ENCODE peak calls at places on chromosomes 3 and 15, in four cellular contexts. One of them, this sample, is unnamed.
A peak's percentile ranks its signal among the peaks of the same experiment; 100 is the strongest.

GRCh38 chr3:36489679-36490420 is 109.5 kb downstream of the STAC start:
- DNase-seq in NCI-H748 treated with DMSO at 0.1 percent for 48 hours: no peak
- DNase-seq in ovary: no peak
- DNase-seq in activated T-helper 1 cell treated with anti-CD3 and anti-CD28 coated beads, Interleukin-2, amount 50 U/mL, for 16 hours: no peak
- DNase-seq in this sample: no peak

GRCh38 chr3:40768536-40768935 is 243.8 kb downstream of the ZNF621 start:
- DNase-seq in NCI-H748 treated with DMSO at 0.1 percent for 48 hours: no peak
- DNase-seq in ovary: no peak
- DNase-seq in activated T-helper 1 cell treated with anti-CD3 and anti-CD28 coated beads, Interleukin-2, amount 50 U/mL, for 16 hours: no peak
- DNase-seq in this sample: no peak

GRCh38 chr3:73716418-73716817 is 91.7 kb upstream of the PDZRN3 start:
- DNase-seq in NCI-H748 treated with DMSO at 0.1 percent for 48 hours: no peak
- DNase-seq in ovary: no peak
- DNase-seq in activated T-helper 1 cell treated with anti-CD3 and anti-CD28 coated beads, Interleukin-2, amount 50 U/mL, for 16 hours: no peak
- DNase-seq in this sample: no peak

GRCh38 chr3:183386651-183387050 is 41.8 kb downstream of the MCF2L2 start:
- DNase-seq in NCI-H748 treated with DMSO at 0.1 percent for 48 hours: no peak
- DNase-seq in ovary: no peak
- DNase-seq in activated T-helper 1 cell treated with anti-CD3 and anti-CD28 coated beads, Interleukin-2, amount 50 U/mL, for 16 hours: no peak
- DNase-seq in this sample: no peak

GRCh38 chr15:40412095-40412759 is 6.6 kb downstream of the IVD start:
- DNase-seq in NCI-H748 treated with DMSO at 0.1 percent for 48 hours: no peak
- DNase-seq in ovary: no peak
- DNase-seq in activated T-helper 1 cell treated with anti-CD3 and anti-CD28 coated beads, Interleukin-2, amount 50 U/mL, for 16 hours: no peak
- DNase-seq in this sample: no peak

GRCh38 chr3:173584834-173585831 is 187.6 kb downstream of the NLGN1 start:
- DNase-seq in NCI-H748 treated with DMSO at 0.1 percent for 48 hours: peak; percentile 82
- DNase-seq in ovary: peak; percentile 26
- DNase-seq in activated T-helper 1 cell treated with anti-CD3 and anti-CD28 coated beads, Interleukin-2, amount 50 U/mL, for 16 hours: no peak
- DNase-seq in this sample: no peak

GRCh38 chr15:72230197-72231065 is 559 bp downstream of the PKM start:
- DNase-seq in NCI-H748 treated with DMSO at 0.1 percent for 48 hours: peak; percentile 61
- DNase-seq in ovary: peak; percentile 92
- DNase-seq in activated T-helper 1 cell treated with anti-CD3 and anti-CD28 coated beads, Interleukin-2, amount 50 U/mL, for 16 hours: peak; percentile 64
- DNase-seq in this sample: peak; percentile 74

GRCh38 chr15:66294157-66294931 is 976 bp downstream of the DIS3L start:
- DNase-seq in NCI-H748 treated with DMSO at 0.1 percent for 48 hours: no peak
- DNase-seq in ovary: no peak
- DNase-seq in activated T-helper 1 cell treated with anti-CD3 and anti-CD28 coated beads, Interleukin-2, amount 50 U/mL, for 16 hours: peak; percentile 38
- DNase-seq in this sample: no peak

GRCh38 chr15:80875568-80875967 is 96.4 kb downstream of the CEMIP start:
- DNase-seq in NCI-H748 treated with DMSO at 0.1 percent for 48 hours: no peak
- DNase-seq in ovary: peak; percentile 78
- DNase-seq in activated T-helper 1 cell treated with anti-CD3 and anti-CD28 coated beads, Interleukin-2, amount 50 U/mL, for 16 hours: no peak
- DNase-seq in this sample: no peak

GRCh38 chr15:51046016-51046415 is 48.7 kb downstream of the TNFAIP8L3 start:
- DNase-seq in NCI-H748 treated with DMSO at 0.1 percent for 48 hours: no peak
- DNase-seq in ovary: no peak
- DNase-seq in activated T-helper 1 cell treated with anti-CD3 and anti-CD28 coated beads, Interleukin-2, amount 50 U/mL, for 16 hours: no peak
- DNase-seq in this sample: no peak

GRCh38 chr15:42118650-42119531 is 24.5 kb upstream of the PLA2G4D start:
- DNase-seq in NCI-H748 treated with DMSO at 0.1 percent for 48 hours: peak; percentile 3
- DNase-seq in ovary: no peak
- DNase-seq in activated T-helper 1 cell treated with anti-CD3 and anti-CD28 coated beads, Interleukin-2, amount 50 U/mL, for 16 hours: no peak
- DNase-seq in this sample: no peak

GRCh38 chr3:102460579-102460978 is 25.8 kb downstream of the ZPLD1 start:
- DNase-seq in NCI-H748 treated with DMSO at 0.1 percent for 48 hours: no peak
- DNase-seq in ovary: no peak
- DNase-seq in activated T-helper 1 cell treated with anti-CD3 and anti-CD28 coated beads, Interleukin-2, amount 50 U/mL, for 16 hours: no peak
- DNase-seq in this sample: no peak

GRCh38 chr15:37973856-37974255 is 39.4 kb downstream of the TMCO5A start:
- DNase-seq in NCI-H748 treated with DMSO at 0.1 percent for 48 hours: no peak
- DNase-seq in ovary: no peak
- DNase-seq in activated T-helper 1 cell treated with anti-CD3 and anti-CD28 coated beads, Interleukin-2, amount 50 U/mL, for 16 hours: no peak
- DNase-seq in this sample: no peak

GRCh38 chr3:180804871-180805430 is 107.5 kb upstream of the FXR1 start:
- DNase-seq in NCI-H748 treated with DMSO at 0.1 percent for 48 hours: no peak
- DNase-seq in ovary: peak; percentile 48
- DNase-seq in activated T-helper 1 cell treated with anti-CD3 and anti-CD28 coated beads, Interleukin-2, amount 50 U/mL, for 16 hours: no peak
- DNase-seq in this sample: no peak

GRCh38 chr3:115007966-115008365 is 139.1 kb downstream of the ZBTB20 start:
- DNase-seq in NCI-H748 treated with DMSO at 0.1 percent for 48 hours: no peak
- DNase-seq in ovary: no peak
- DNase-seq in activated T-helper 1 cell treated with anti-CD3 and anti-CD28 coated beads, Interleukin-2, amount 50 U/mL, for 16 hours: no peak
- DNase-seq in this sample: no peak

GRCh38 chr3:16060358-16060852 is 114.1 kb upstream of the GALNT15 start:
- DNase-seq in NCI-H748 treated with DMSO at 0.1 percent for 48 hours: no peak
- DNase-seq in ovary: peak; percentile 72
- DNase-seq in activated T-helper 1 cell treated with anti-CD3 and anti-CD28 coated beads, Interleukin-2, amount 50 U/mL, for 16 hours: no peak
- DNase-seq in this sample: no peak

GRCh38 chr3:42898896-42899675 is 6.9 kb upstream of the ZNF662 start:
- DNase-seq in NCI-H748 treated with DMSO at 0.1 percent for 48 hours: no peak
- DNase-seq in ovary: no peak
- DNase-seq in activated T-helper 1 cell treated with anti-CD3 and anti-CD28 coated beads, Interleukin-2, amount 50 U/mL, for 16 hours: no peak
- DNase-seq in this sample: no peak

GRCh38 chr15:38538328-38539007 is 26.1 kb downstream of the RASGRP1 start:
- DNase-seq in NCI-H748 treated with DMSO at 0.1 percent for 48 hours: no peak
- DNase-seq in ovary: no peak
- DNase-seq in activated T-helper 1 cell treated with anti-CD3 and anti-CD28 coated beads, Interleukin-2, amount 50 U/mL, for 16 hours: no peak
- DNase-seq in this sample: no peak

GRCh38 chr15:56886450-56886856 is 32.0 kb upstream of the TCF12 start:
- DNase-seq in NCI-H748 treated with DMSO at 0.1 percent for 48 hours: no peak
- DNase-seq in ovary: no peak
- DNase-seq in activated T-helper 1 cell treated with anti-CD3 and anti-CD28 coated beads, Interleukin-2, amount 50 U/mL, for 16 hours: no peak
- DNase-seq in this sample: no peak

GRCh38 chr15:57376695-57377477 is 581 bp downstream of the CGNL1 start:
- DNase-seq in NCI-H748 treated with DMSO at 0.1 percent for 48 hours: no peak
- DNase-seq in ovary: peak; percentile 55
- DNase-seq in activated T-helper 1 cell treated with anti-CD3 and anti-CD28 coated beads, Interleukin-2, amount 50 U/mL, for 16 hours: no peak
- DNase-seq in this sample: no peak

GRCh38 chr3:100893590-100893989 is 99.6 kb downstream of the ABI3BP start:
- DNase-seq in NCI-H748 treated with DMSO at 0.1 percent for 48 hours: no peak
- DNase-seq in ovary: peak; percentile 25
- DNase-seq in activated T-helper 1 cell treated with anti-CD3 and anti-CD28 coated beads, Interleukin-2, amount 50 U/mL, for 16 hours: no peak
- DNase-seq in this sample: no peak

GRCh38 chr3:126156468-126156867 is 23.9 kb downstream of the ALDH1L1 start:
- DNase-seq in NCI-H748 treated with DMSO at 0.1 percent for 48 hours: no peak
- DNase-seq in ovary: no peak
- DNase-seq in activated T-helper 1 cell treated with anti-CD3 and anti-CD28 coated beads, Interleukin-2, amount 50 U/mL, for 16 hours: no peak
- DNase-seq in this sample: no peak

GRCh38 chr3:150879141-150879540 is 26.1 kb downstream of the MINDY4B start:
- DNase-seq in NCI-H748 treated with DMSO at 0.1 percent for 48 hours: no peak
- DNase-seq in ovary: no peak
- DNase-seq in activated T-helper 1 cell treated with anti-CD3 and anti-CD28 coated beads, Interleukin-2, amount 50 U/mL, for 16 hours: no peak
- DNase-seq in this sample: no peak

GRCh38 chr15:88708256-88709054 is 69.6 kb downstream of the ISG20 start:
- DNase-seq in NCI-H748 treated with DMSO at 0.1 percent for 48 hours: no peak
- DNase-seq in ovary: no peak
- DNase-seq in activated T-helper 1 cell treated with anti-CD3 and anti-CD28 coated beads, Interleukin-2, amount 50 U/mL, for 16 hours: no peak
- DNase-seq in this sample: no peak

GRCh38 chr15:90212221-90213079 is 11.3 kb downstream of the SEMA4B start:
- DNase-seq in NCI-H748 treated with DMSO at 0.1 percent for 48 hours: no peak
- DNase-seq in ovary: no peak
- DNase-seq in activated T-helper 1 cell treated with anti-CD3 and anti-CD28 coated beads, Interleukin-2, amount 50 U/mL, for 16 hours: no peak
- DNase-seq in this sample: peak; percentile 58

GRCh38 chr3:53822331-53822741 is 23.9 kb downstream of the CHDH start:
- DNase-seq in NCI-H748 treated with DMSO at 0.1 percent for 48 hours: no peak
- DNase-seq in ovary: no peak
- DNase-seq in activated T-helper 1 cell treated with anti-CD3 and anti-CD28 coated beads, Interleukin-2, amount 50 U/mL, for 16 hours: no peak
- DNase-seq in this sample: no peak

GRCh38 chr3:117063910-117064309 is 354.3 kb downstream of the TUSC7 start:
- DNase-seq in NCI-H748 treated with DMSO at 0.1 percent for 48 hours: no peak
- DNase-seq in ovary: no peak
- DNase-seq in activated T-helper 1 cell treated with anti-CD3 and anti-CD28 coated beads, Interleukin-2, amount 50 U/mL, for 16 hours: no peak
- DNase-seq in this sample: no peak

GRCh38 chr3:138032567-138032966 is 22.6 kb downstream of the CLDN18 start:
- DNase-seq in NCI-H748 treated with DMSO at 0.1 percent for 48 hours: no peak
- DNase-seq in ovary: no peak
- DNase-seq in activated T-helper 1 cell treated with anti-CD3 and anti-CD28 coated beads, Interleukin-2, amount 50 U/mL, for 16 hours: no peak
- DNase-seq in this sample: no peak

GRCh38 chr3:68447885-68448284 is 484.5 kb downstream of the TAFA4 start:
- DNase-seq in NCI-H748 treated with DMSO at 0.1 percent for 48 hours: no peak
- DNase-seq in ovary: no peak
- DNase-seq in activated T-helper 1 cell treated with anti-CD3 and anti-CD28 coated beads, Interleukin-2, amount 50 U/mL, for 16 hours: no peak
- DNase-seq in this sample: no peak